ENCODE peak calls at places on chromosomes 7 and 10, in ten cellular contexts. One of them, this sample, is unnamed.

GRCh38 chr10:132421377-132422168 is 24.6 kb downstream of the PWWP2B start:
- DNase-seq in iPS DF 19.7: no peak
- DNase-seq in kidney glomerular epithelial cell: no peak
- DNase-seq in GM12865: no peak
- DNase-seq in midbrain: peak
- DNase-seq in AG09319: no peak
- DNase-seq in Calu3: peak
- DNase-seq in H1: no peak
- DNase-seq in activated CD4-positive, alpha-beta T cell treated with anti-CD3 and anti-CD28 coated beads, Interleukin-2, amount 10 ng/mL, durations not matched to agents 7 days and 5 days: peak
- DNase-seq in RWPE1: peak
- DNase-seq in this sample: peak

GRCh38 chr7:32518534-32519140 is 23.3 kb downstream of the AVL9 start:
- DNase-seq in iPS DF 19.7: peak
- DNase-seq in kidney glomerular epithelial cell: peak
- DNase-seq in GM12865: no peak
- DNase-seq in midbrain: no peak
- DNase-seq in AG09319: no peak
- DNase-seq in Calu3: no peak
- DNase-seq in H1: no peak
- DNase-seq in activated CD4-positive, alpha-beta T cell treated with anti-CD3 and anti-CD28 coated beads, Interleukin-2, amount 10 ng/mL, durations not matched to agents 7 days and 5 days: no peak
- DNase-seq in RWPE1: no peak
- DNase-seq in this sample: no peak

GRCh38 chr10:114957673-114958072 is 19.7 kb downstream of the TRUB1 start:
- DNase-seq in iPS DF 19.7: no peak
- DNase-seq in kidney glomerular epithelial cell: no peak
- DNase-seq in GM12865: no peak
- DNase-seq in midbrain: no peak
- DNase-seq in AG09319: no peak
- DNase-seq in Calu3: no peak
- DNase-seq in H1: no peak
- DNase-seq in activated CD4-positive, alpha-beta T cell treated with anti-CD3 and anti-CD28 coated beads, Interleukin-2, amount 10 ng/mL, durations not matched to agents 7 days and 5 days: no peak
- DNase-seq in RWPE1: no peak
- DNase-seq in this sample: no peak

GRCh38 chr7:100568936-100569844 is 4.5 kb downstream of the SAP25 start:
- DNase-seq in iPS DF 19.7: no peak
- DNase-seq in kidney glomerular epithelial cell: no peak
- DNase-seq in GM12865: peak
- DNase-seq in midbrain: peak
- DNase-seq in AG09319: no peak
- DNase-seq in Calu3: peak
- DNase-seq in H1: peak
- DNase-seq in activated CD4-positive, alpha-beta T cell treated with anti-CD3 and anti-CD28 coated beads, Interleukin-2, amount 10 ng/mL, durations not matched to agents 7 days and 5 days: peak
- DNase-seq in RWPE1: no peak
- DNase-seq in this sample: no peak

GRCh38 chr7:109460296-109460695 is 890.6 kb downstream of the DNAJB9 start:
- DNase-seq in iPS DF 19.7: no peak
- DNase-seq in kidney glomerular epithelial cell: no peak
- DNase-seq in GM12865: no peak
- DNase-seq in midbrain: no peak
- DNase-seq in AG09319: no peak
- DNase-seq in Calu3: no peak
- DNase-seq in H1: no peak
- DNase-seq in activated CD4-positive, alpha-beta T cell treated with anti-CD3 and anti-CD28 coated beads, Interleukin-2, amount 10 ng/mL, durations not matched to agents 7 days and 5 days: no peak
- DNase-seq in RWPE1: no peak
- DNase-seq in this sample: no peak

GRCh38 chr10:43218951-43219837 is 47.7 kb downstream of the RASGEF1A start:
- DNase-seq in iPS DF 19.7: no peak
- DNase-seq in kidney glomerular epithelial cell: no peak
- DNase-seq in GM12865: no peak
- DNase-seq in midbrain: no peak
- DNase-seq in AG09319: no peak
- DNase-seq in Calu3: no peak
- DNase-seq in H1: no peak
- DNase-seq in activated CD4-positive, alpha-beta T cell treated with anti-CD3 and anti-CD28 coated beads, Interleukin-2, amount 10 ng/mL, durations not matched to agents 7 days and 5 days: no peak
- DNase-seq in RWPE1: no peak
- DNase-seq in this sample: no peak

GRCh38 chr10:114266521-114266920 is 27.5 kb downstream of the VWA2 start:
- DNase-seq in iPS DF 19.7: no peak
- DNase-seq in kidney glomerular epithelial cell: no peak
- DNase-seq in GM12865: no peak
- DNase-seq in midbrain: no peak
- DNase-seq in AG09319: peak
- DNase-seq in Calu3: no peak
- DNase-seq in H1: no peak
- DNase-seq in activated CD4-positive, alpha-beta T cell treated with anti-CD3 and anti-CD28 coated beads, Interleukin-2, amount 10 ng/mL, durations not matched to agents 7 days and 5 days: no peak
- DNase-seq in RWPE1: peak
- DNase-seq in this sample: no peak

GRCh38 chr7:24560772-24561171 is 12.5 kb upstream of the PALS2 start:
- DNase-seq in iPS DF 19.7: no peak
- DNase-seq in kidney glomerular epithelial cell: no peak
- DNase-seq in GM12865: no peak
- DNase-seq in midbrain: no peak
- DNase-seq in AG09319: no peak
- DNase-seq in Calu3: no peak
- DNase-seq in H1: no peak
- DNase-seq in activated CD4-positive, alpha-beta T cell treated with anti-CD3 and anti-CD28 coated beads, Interleukin-2, amount 10 ng/mL, durations not matched to agents 7 days and 5 days: peak
- DNase-seq in RWPE1: no peak
- DNase-seq in this sample: no peak

GRCh38 chr10:42753507-42754154 is 29.0 kb upstream of the BMS1 start:
- DNase-seq in iPS DF 19.7: no peak
- DNase-seq in kidney glomerular epithelial cell: no peak
- DNase-seq in GM12865: no peak
- DNase-seq in midbrain: no peak
- DNase-seq in AG09319: no peak
- DNase-seq in Calu3: peak
- DNase-seq in H1: no peak
- DNase-seq in activated CD4-positive, alpha-beta T cell treated with anti-CD3 and anti-CD28 coated beads, Interleukin-2, amount 10 ng/mL, durations not matched to agents 7 days and 5 days: no peak
- DNase-seq in RWPE1: no peak
- DNase-seq in this sample: no peak

GRCh38 chr7:88357794-88358533 is 51.3 kb upstream of the STEAP4 start:
- DNase-seq in iPS DF 19.7: no peak
- DNase-seq in kidney glomerular epithelial cell: peak
- DNase-seq in GM12865: peak
- DNase-seq in midbrain: no peak
- DNase-seq in AG09319: no peak
- DNase-seq in Calu3: no peak
- DNase-seq in H1: no peak
- DNase-seq in activated CD4-positive, alpha-beta T cell treated with anti-CD3 and anti-CD28 coated beads, Interleukin-2, amount 10 ng/mL, durations not matched to agents 7 days and 5 days: no peak
- DNase-seq in RWPE1: peak
- DNase-seq in this sample: no peak

GRCh38 chr7:137574836-137575235 is 231.3 kb upstream of the PTN start:
- DNase-seq in iPS DF 19.7: no peak
- DNase-seq in kidney glomerular epithelial cell: no peak
- DNase-seq in GM12865: no peak
- DNase-seq in midbrain: no peak
- DNase-seq in AG09319: no peak
- DNase-seq in Calu3: no peak
- DNase-seq in H1: no peak
- DNase-seq in activated CD4-positive, alpha-beta T cell treated with anti-CD3 and anti-CD28 coated beads, Interleukin-2, amount 10 ng/mL, durations not matched to agents 7 days and 5 days: no peak
- DNase-seq in RWPE1: no peak
- DNase-seq in this sample: no peak

GRCh38 chr7:139731802-139732470 is 45.9 kb downstream of the HIPK2 start:
- DNase-seq in iPS DF 19.7: no peak
- DNase-seq in kidney glomerular epithelial cell: peak
- DNase-seq in GM12865: no peak
- DNase-seq in midbrain: peak
- DNase-seq in AG09319: peak
- DNase-seq in Calu3: peak
- DNase-seq in H1: no peak
- DNase-seq in activated CD4-positive, alpha-beta T cell treated with anti-CD3 and anti-CD28 coated beads, Interleukin-2, amount 10 ng/mL, durations not matched to agents 7 days and 5 days: no peak
- DNase-seq in RWPE1: peak
- DNase-seq in this sample: peak

GRCh38 chr10:20767028-20767427 is 130.1 kb downstream of the NEBL start:
- DNase-seq in iPS DF 19.7: no peak
- DNase-seq in kidney glomerular epithelial cell: peak
- DNase-seq in GM12865: no peak
- DNase-seq in midbrain: no peak
- DNase-seq in AG09319: no peak
- DNase-seq in Calu3: no peak
- DNase-seq in H1: no peak
- DNase-seq in activated CD4-positive, alpha-beta T cell treated with anti-CD3 and anti-CD28 coated beads, Interleukin-2, amount 10 ng/mL, durations not matched to agents 7 days and 5 days: no peak
- DNase-seq in RWPE1: peak
- DNase-seq in this sample: no peak

GRCh38 chr10:95229724-95230627 is 35.9 kb downstream of the ACSM6 start:
- DNase-seq in iPS DF 19.7: peak
- DNase-seq in kidney glomerular epithelial cell: peak
- DNase-seq in GM12865: no peak
- DNase-seq in midbrain: no peak
- DNase-seq in AG09319: peak
- DNase-seq in Calu3: no peak
- DNase-seq in H1: peak
- DNase-seq in activated CD4-positive, alpha-beta T cell treated with anti-CD3 and anti-CD28 coated beads, Interleukin-2, amount 10 ng/mL, durations not matched to agents 7 days and 5 days: no peak
- DNase-seq in RWPE1: peak
- DNase-seq in this sample: no peak

GRCh38 chr7:136033413-136034031 is 56.4 kb upstream of the MTPN start:
- DNase-seq in iPS DF 19.7: no peak
- DNase-seq in kidney glomerular epithelial cell: no peak
- DNase-seq in GM12865: no peak
- DNase-seq in midbrain: peak
- DNase-seq in AG09319: no peak
- DNase-seq in Calu3: no peak
- DNase-seq in H1: no peak
- DNase-seq in activated CD4-positive, alpha-beta T cell treated with anti-CD3 and anti-CD28 coated beads, Interleukin-2, amount 10 ng/mL, durations not matched to agents 7 days and 5 days: no peak
- DNase-seq in RWPE1: no peak
- DNase-seq in this sample: no peak

GRCh38 chr10:125281091-125281490 is 120.7 kb upstream of the CTBP2 start:
- DNase-seq in iPS DF 19.7: no peak
- DNase-seq in kidney glomerular epithelial cell: no peak
- DNase-seq in GM12865: no peak
- DNase-seq in midbrain: no peak
- DNase-seq in AG09319: no peak
- DNase-seq in Calu3: no peak
- DNase-seq in H1: no peak
- DNase-seq in activated CD4-positive, alpha-beta T cell treated with anti-CD3 and anti-CD28 coated beads, Interleukin-2, amount 10 ng/mL, durations not matched to agents 7 days and 5 days: no peak
- DNase-seq in RWPE1: no peak
- DNase-seq in this sample: no peak

GRCh38 chr10:83373659-83374058 is 765.6 kb upstream of the GHITM start:
- DNase-seq in iPS DF 19.7: peak
- DNase-seq in kidney glomerular epithelial cell: peak
- DNase-seq in GM12865: peak
- DNase-seq in midbrain: no peak
- DNase-seq in AG09319: no peak
- DNase-seq in Calu3: no peak
- DNase-seq in H1: peak
- DNase-seq in activated CD4-positive, alpha-beta T cell treated with anti-CD3 and anti-CD28 coated beads, Interleukin-2, amount 10 ng/mL, durations not matched to agents 7 days and 5 days: no peak
- DNase-seq in RWPE1: no peak
- DNase-seq in this sample: peak

GRCh38 chr7:47635091-47636090 is 53.5 kb upstream of the TNS3 start:
- DNase-seq in iPS DF 19.7: no peak
- DNase-seq in kidney glomerular epithelial cell: no peak
- DNase-seq in GM12865: no peak
- DNase-seq in midbrain: peak
- DNase-seq in AG09319: no peak
- DNase-seq in Calu3: peak
- DNase-seq in H1: no peak
- DNase-seq in activated CD4-positive, alpha-beta T cell treated with anti-CD3 and anti-CD28 coated beads, Interleukin-2, amount 10 ng/mL, durations not matched to agents 7 days and 5 days: no peak
- DNase-seq in RWPE1: peak
- DNase-seq in this sample: no peak

GRCh38 chr7:47180268-47180826 is 401.6 kb downstream of the TNS3 start:
- DNase-seq in iPS DF 19.7: no peak
- DNase-seq in kidney glomerular epithelial cell: peak
- DNase-seq in GM12865: peak
- DNase-seq in midbrain: peak
- DNase-seq in AG09319: peak
- DNase-seq in Calu3: peak
- DNase-seq in H1: no peak
- DNase-seq in activated CD4-positive, alpha-beta T cell treated with anti-CD3 and anti-CD28 coated beads, Interleukin-2, amount 10 ng/mL, durations not matched to agents 7 days and 5 days: no peak
- DNase-seq in RWPE1: peak
- DNase-seq in this sample: peak

GRCh38 chr10:53315709-53316108 is 543.1 kb upstream of the MBL2 start:
- DNase-seq in iPS DF 19.7: no peak
- DNase-seq in kidney glomerular epithelial cell: peak
- DNase-seq in GM12865: no peak
- DNase-seq in midbrain: no peak
- DNase-seq in AG09319: no peak
- DNase-seq in Calu3: no peak
- DNase-seq in H1: no peak
- DNase-seq in activated CD4-positive, alpha-beta T cell treated with anti-CD3 and anti-CD28 coated beads, Interleukin-2, amount 10 ng/mL, durations not matched to agents 7 days and 5 days: no peak
- DNase-seq in RWPE1: no peak
- DNase-seq in this sample: no peak

GRCh38 chr10:51302316-51302715 is 228.0 kb downstream of the PRKG1 start:
- DNase-seq in iPS DF 19.7: no peak
- DNase-seq in kidney glomerular epithelial cell: no peak
- DNase-seq in GM12865: no peak
- DNase-seq in midbrain: no peak
- DNase-seq in AG09319: no peak
- DNase-seq in Calu3: no peak
- DNase-seq in H1: no peak
- DNase-seq in activated CD4-positive, alpha-beta T cell treated with anti-CD3 and anti-CD28 coated beads, Interleukin-2, amount 10 ng/mL, durations not matched to agents 7 days and 5 days: no peak
- DNase-seq in RWPE1: no peak
- DNase-seq in this sample: no peak

GRCh38 chr7:141527076-141527475 is 24.1 kb upstream of the AGK start:
- DNase-seq in iPS DF 19.7: no peak
- DNase-seq in kidney glomerular epithelial cell: no peak
- DNase-seq in GM12865: no peak
- DNase-seq in midbrain: no peak
- DNase-seq in AG09319: no peak
- DNase-seq in Calu3: no peak
- DNase-seq in H1: no peak
- DNase-seq in activated CD4-positive, alpha-beta T cell treated with anti-CD3 and anti-CD28 coated beads, Interleukin-2, amount 10 ng/mL, durations not matched to agents 7 days and 5 days: no peak
- DNase-seq in RWPE1: no peak
- DNase-seq in this sample: no peak

GRCh38 chr10:86047588-86047987 is 319.0 kb downstream of the GRID1 start:
- DNase-seq in iPS DF 19.7: no peak
- DNase-seq in kidney glomerular epithelial cell: no peak
- DNase-seq in GM12865: peak
- DNase-seq in midbrain: no peak
- DNase-seq in AG09319: no peak
- DNase-seq in Calu3: no peak
- DNase-seq in H1: no peak
- DNase-seq in activated CD4-positive, alpha-beta T cell treated with anti-CD3 and anti-CD28 coated beads, Interleukin-2, amount 10 ng/mL, durations not matched to agents 7 days and 5 days: no peak
- DNase-seq in RWPE1: no peak
- DNase-seq in this sample: no peak

GRCh38 chr7:41130596-41131236 is 572.2 kb downstream of the INHBA start:
- DNase-seq in iPS DF 19.7: no peak
- DNase-seq in kidney glomerular epithelial cell: no peak
- DNase-seq in GM12865: no peak
- DNase-seq in midbrain: no peak
- DNase-seq in AG09319: no peak
- DNase-seq in Calu3: no peak
- DNase-seq in H1: no peak
- DNase-seq in activated CD4-positive, alpha-beta T cell treated with anti-CD3 and anti-CD28 coated beads, Interleukin-2, amount 10 ng/mL, durations not matched to agents 7 days and 5 days: no peak
- DNase-seq in RWPE1: no peak
- DNase-seq in this sample: no peak

GRCh38 chr10:85311599-85312337 is 983.4 kb downstream of the CCSER2 start:
- DNase-seq in iPS DF 19.7: no peak
- DNase-seq in kidney glomerular epithelial cell: no peak
- DNase-seq in GM12865: no peak
- DNase-seq in midbrain: no peak
- DNase-seq in AG09319: no peak
- DNase-seq in Calu3: no peak
- DNase-seq in H1: no peak
- DNase-seq in activated CD4-positive, alpha-beta T cell treated with anti-CD3 and anti-CD28 coated beads, Interleukin-2, amount 10 ng/mL, durations not matched to agents 7 days and 5 days: no peak
- DNase-seq in RWPE1: no peak
- DNase-seq in this sample: no peak

GRCh38 chr10:101272229-101272868 is 43.1 kb upstream of the LBX1 start:
- DNase-seq in iPS DF 19.7: no peak
- DNase-seq in kidney glomerular epithelial cell: peak
- DNase-seq in GM12865: peak
- DNase-seq in midbrain: peak
- DNase-seq in AG09319: peak
- DNase-seq in Calu3: peak
- DNase-seq in H1: peak
- DNase-seq in activated CD4-positive, alpha-beta T cell treated with anti-CD3 and anti-CD28 coated beads, Interleukin-2, amount 10 ng/mL, durations not matched to agents 7 days and 5 days: peak
- DNase-seq in RWPE1: peak
- DNase-seq in this sample: peak

This sample was measured in COLO829.